ENCODE peak calls at places on chromosomes 4 and X, in seven cellular contexts. A, D, P, R, K, F and Z are unnamed samples.

GRCh38 chrX:1093586-1094538 is 118.6 kb downstream of the CRLF2 start:
- DNase-seq in A (no peak), D (no peak), P (no peak), R (peak), K (no peak), F (no peak), Z (no peak)

GRCh38 chrX:147533426-147533825 is 378.3 kb upstream of the FMR1 start:
- DNase-seq in A (no peak), D (no peak), P (no peak), R (no peak), K (no peak), F (no peak), Z (no peak)

GRCh38 chrX:150161092-150161672 is 201.9 kb upstream of the MAMLD1 start:
- DNase-seq in A (no peak), D (no peak), P (no peak), R (no peak), K (no peak), F (no peak), Z (no peak)

GRCh38 chrX:102154900-102155805 is 624 bp downstream of the BEX5 start:
- DNase-seq in A (no peak), D (no peak), P (no peak), R (no peak), K (peak), F (no peak), Z (no peak)

GRCh38 chr4:137956256-137956655 is 285.9 kb downstream of the SLC7A11 start:
- DNase-seq in A (no peak), D (no peak), P (no peak), R (no peak), K (no peak), F (no peak), Z (peak)

GRCh38 chr4:1476140-1476513 is 69.9 kb upstream of the NKX1-1 start:
- DNase-seq in A (no peak), D (no peak), P (no peak), R (peak), K (no peak), F (no peak), Z (no peak)

GRCh38 chr4:5982156-5982973 is 35.9 kb downstream of the C4orf50 start:
- DNase-seq in A (no peak), D (no peak), P (no peak), R (peak), K (no peak), F (no peak), Z (no peak)

GRCh38 chrX:103554687-103555417 is 30.5 kb upstream of the TCEAL4 start:
- DNase-seq in A (peak), D (no peak), P (peak), R (no peak), K (peak), F (peak), Z (peak)

GRCh38 chr4:146288188-146288587 is 73.8 kb downstream of the REELD1 start:
- DNase-seq in A (no peak), D (no peak), P (no peak), R (no peak), K (no peak), F (no peak), Z (no peak)

GRCh38 chr4:8585721-8586161 is 5.5 kb downstream of the GPR78 start:
- DNase-seq in A (peak), D (no peak), P (no peak), R (no peak), K (no peak), F (no peak), Z (no peak)

GRCh38 chr4:8587469-8588195 is 4.9 kb upstream of the CPZ start:
- DNase-seq in A (peak), D (no peak), P (no peak), R (no peak), K (no peak), F (no peak), Z (no peak)

GRCh38 chr4:8588196-8588470 is 4.4 kb upstream of the CPZ start:
- DNase-seq in A (no peak), D (no peak), P (no peak), R (no peak), K (no peak), F (no peak), Z (no peak)

GRCh38 chr4:8586246-8586645 is 6.1 kb downstream of the GPR78 start:
- DNase-seq in A (no peak), D (no peak), P (no peak), R (no peak), K (no peak), F (no peak), Z (no peak)

DNA sequence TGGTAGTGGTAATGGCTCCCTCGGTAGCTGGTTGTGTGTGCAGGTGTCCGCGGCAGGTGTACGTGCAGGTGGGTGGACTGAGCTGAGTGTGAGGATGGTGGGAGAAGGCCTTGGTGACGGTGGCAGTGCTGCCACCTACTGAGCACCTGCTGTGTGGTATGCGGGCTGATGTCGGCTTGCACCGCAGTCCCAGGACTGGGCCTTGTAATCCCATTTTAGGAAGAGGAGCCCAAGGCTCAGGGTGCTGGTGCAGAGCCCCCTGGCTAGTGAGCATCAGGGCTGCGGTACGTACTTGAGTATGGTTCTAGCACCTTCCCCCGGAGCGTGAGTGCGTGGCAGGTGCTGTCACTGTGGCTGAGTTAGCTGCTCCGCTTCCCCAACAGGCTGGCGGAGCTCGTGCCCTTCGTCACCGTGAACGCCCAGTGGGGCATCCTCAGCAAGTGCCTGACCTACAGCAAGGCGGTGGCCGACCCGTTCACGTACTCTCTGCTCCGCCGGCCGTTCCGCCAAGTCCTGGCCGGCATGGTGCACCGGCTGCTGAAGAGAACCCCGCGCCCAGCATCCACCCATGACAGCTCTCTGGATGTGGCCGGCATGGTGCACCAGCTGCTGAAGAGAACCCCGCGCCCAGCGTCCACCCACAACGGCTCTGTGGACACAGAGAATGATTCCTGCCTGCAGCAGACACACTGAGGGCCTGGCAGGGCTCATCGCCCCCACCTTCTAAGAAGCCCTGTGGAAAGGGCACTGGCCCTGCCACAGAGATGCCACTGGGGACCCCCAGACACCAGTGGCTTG is 5.7 kb upstream of the CPZ start:
- DNase-seq in A (peak), D (no peak), P (no peak), R (no peak), K (no peak), F (no peak), Z (no peak)
- TF ChIP-seq CTCF in A (no peak), D (no peak), P (no peak), R (no peak), K (peak), F (no peak), Z (no peak)

DNA sequence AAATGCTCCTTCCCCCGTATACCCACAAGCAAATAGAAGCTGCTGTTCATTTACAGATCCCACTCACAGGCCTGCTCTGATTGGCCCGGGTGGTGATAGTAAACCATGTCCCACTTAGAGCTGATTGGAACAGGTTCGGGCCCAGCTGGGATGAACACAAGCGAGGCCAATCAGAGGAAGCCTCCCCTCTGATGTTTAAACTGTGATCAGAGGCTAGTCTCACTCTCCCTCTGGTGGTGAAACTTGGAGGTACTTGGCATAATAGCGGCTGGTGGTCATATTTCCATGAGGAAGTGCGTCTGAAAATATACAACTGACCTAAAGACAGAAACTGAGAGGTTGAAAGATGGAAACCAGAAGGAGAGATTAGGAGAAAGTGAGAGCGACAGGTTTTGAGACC is 51.5 kb upstream of the TRPC3 start:
- DNase-seq in A (peak), D (no peak), P (no peak), R (no peak), K (peak), F (peak), Z (peak)
- TF ChIP-seq CTCF in A (peak), D (peak), P (no peak), R (no peak), K (peak), F (peak), Z (peak)

GRCh38 chr4:77355731-77356130 is 198.7 kb downstream of the CCNG2 start:
- DNase-seq in A (no peak), D (no peak), P (no peak), R (no peak), K (no peak), F (no peak), Z (no peak)

GRCh38 chr4:77354550-77354949 is 197.5 kb downstream of the CCNG2 start:
- DNase-seq in A (no peak), D (no peak), P (no peak), R (no peak), K (no peak), F (no peak), Z (no peak)

GRCh38 chr4:77360451-77360850 is 203.4 kb downstream of the CCNG2 start:
- DNase-seq in A (no peak), D (no peak), P (no peak), R (no peak), K (no peak), F (no peak), Z (no peak)

DNA sequence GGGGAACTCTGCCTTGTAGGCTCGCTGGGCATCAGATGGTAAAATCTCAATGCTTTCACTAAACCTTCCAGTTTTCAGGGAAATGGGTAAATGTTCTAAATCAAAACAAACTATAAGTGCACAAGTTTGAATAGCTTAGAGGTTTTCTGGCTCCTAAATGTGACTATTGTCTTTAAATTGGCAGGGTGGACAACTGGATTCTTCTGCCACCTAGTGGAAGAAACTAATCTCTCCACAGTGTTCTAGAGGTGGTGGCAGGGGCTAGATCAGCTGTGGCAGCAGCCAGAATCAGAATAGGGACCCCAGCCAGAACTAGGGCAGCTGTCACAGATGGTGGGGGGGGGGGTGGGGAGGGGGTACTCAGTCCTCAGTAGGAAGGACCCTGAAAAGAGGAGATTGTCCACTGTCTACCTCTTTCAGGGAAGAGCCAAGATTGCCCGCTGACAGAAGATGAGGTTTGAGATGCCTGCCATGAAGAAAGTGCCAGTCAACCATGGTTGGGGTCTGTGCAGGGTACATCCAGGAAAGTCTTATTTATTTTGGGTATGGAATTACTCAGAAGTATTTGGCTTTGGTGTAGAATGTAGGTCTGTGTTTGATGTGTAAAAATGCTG is 201.4 kb downstream of the CCNG2 start:
- DNase-seq in A (peak), D (no peak), P (no peak), R (no peak), K (peak), F (peak), Z (peak)
- TF ChIP-seq CTCF in A (peak), D (peak), P (peak), R (no peak), K (peak), F (peak), Z (peak)

DNA sequence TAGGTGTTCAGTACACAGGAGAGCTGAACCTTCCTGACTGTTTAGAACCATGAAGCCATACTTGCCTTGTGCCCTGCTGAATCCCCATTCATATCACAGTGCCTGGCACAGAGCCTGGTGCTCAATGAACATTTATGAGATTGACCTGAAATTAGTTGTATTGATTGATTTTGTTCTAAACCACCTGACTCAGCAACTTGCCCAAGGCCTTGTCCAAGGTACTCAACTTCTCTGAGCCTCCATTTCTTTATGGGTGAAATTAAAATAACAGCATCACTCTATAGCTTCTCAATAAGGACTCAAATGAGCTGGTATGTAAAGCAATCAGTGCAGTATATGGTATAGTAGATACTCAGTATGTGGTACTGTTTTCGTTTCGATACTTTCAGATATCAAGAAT is 208.1 kb downstream of the SLC39A8 start:
- DNase-seq in A (no peak), D (no peak), P (no peak), R (no peak), K (no peak), F (no peak), Z (no peak)
- TF ChIP-seq CTCF in A (no peak), D (no peak), P (no peak), R (no peak), K (no peak), F (no peak), Z (no peak)

GRCh38 chr4:163109967-163110366 is 56.7 kb downstream of the NAF1 start:
- DNase-seq in A (no peak), D (no peak), P (no peak), R (no peak), K (peak), F (no peak), Z (no peak)

GRCh38 chr4:163113921-163114703 is 52.6 kb downstream of the NAF1 start:
- DNase-seq in A (no peak), D (no peak), P (no peak), R (no peak), K (no peak), F (no peak), Z (no peak)

GRCh38 chr4:163110442-163110841 is 56.2 kb downstream of the NAF1 start:
- DNase-seq in A (no peak), D (no peak), P (no peak), R (no peak), K (no peak), F (no peak), Z (no peak)

GRCh38 chr4:163108614-163109013 is 58.1 kb downstream of the NAF1 start:
- DNase-seq in A (no peak), D (no peak), P (no peak), R (no peak), K (no peak), F (no peak), Z (no peak)

GRCh38 chr4:163111588-163111987 is 55.1 kb downstream of the NAF1 start:
- DNase-seq in A (no peak), D (no peak), P (no peak), R (no peak), K (peak), F (no peak), Z (peak)
- TF ChIP-seq CTCF in A (no peak), D (no peak), P (no peak), R (no peak), K (peak), F (no peak), Z (peak)